ENCODE peak calls at places on chromosome 16, in five cellular contexts. U is dorsolateral prefrontal cortex, D is upper lobe of right lung, E is GM18507, F is hypothalamus. C is an unnamed sample.

GRCh38 chr16:31009894-31010293 is 544 bp downstream of the STX1B start:
- DNase-seq in E (no peak), F (no peak), D (no peak), U (no peak), C (no peak)

GRCh38 chr16:56606071-56606687 is 2.2 kb upstream of the MT2A start:
- DNase-seq in D (no peak), F (no peak), U (no peak), E (no peak), C (peak)

GRCh38 chr16:48194828-48195566 is 39.2 kb upstream of the ABCC12 start:
- DNase-seq in D (no peak), F (no peak), U (no peak), E (no peak), C (no peak)

GRCh38 chr16:27366687-27367462 is 35.1 kb upstream of the IL21R start:
- DNase-seq in D (peak), U (no peak), E (no peak), F (no peak), C (no peak)

GRCh38 chr16:89917773-89918452 is 749 bp upstream of the MC1R start:
- DNase-seq in E (peak), F (peak), D (peak), U (peak), C (peak)

GRCh38 chr16:17017442-17017841 is 453.3 kb downstream of the XYLT1 start:
- DNase-seq in F (no peak), E (no peak), D (no peak), U (no peak), C (no peak)

GRCh38 chr16:49526966-49527365 is 153.4 kb downstream of the C16orf78 start:
- DNase-seq in F (no peak), U (no peak), D (no peak), E (no peak), C (no peak)

GRCh38 chr16:48117217-48118105 is 38.3 kb downstream of the ABCC12 start:
- DNase-seq in D (peak), F (no peak), U (no peak), E (peak), C (peak)

GRCh38 chr16:85595812-85596495 is 17.2 kb upstream of the GSE1 start:
- DNase-seq in U (no peak), F (no peak), E (no peak), D (no peak), C (no peak)

GRCh38 chr16:51898872-51899271 is 648.1 kb downstream of the TOX3 start:
- DNase-seq in F (no peak), E (no peak), D (no peak), U (no peak), C (peak)

GRCh38 chr16:9042943-9043680 is 48.3 kb upstream of the HAPSTR1 start:
- DNase-seq in D (no peak), U (peak), E (no peak), F (no peak), C (no peak)

C was measured in A172.